ENCODE peak calls at places on chromosomes 1 and 21, in five cellular contexts. D, L, W, M and Q are unnamed samples.

GRCh38 chr21:43818685-43819084 is 29.3 kb downstream of the RRP1 start:
- DNase-seq in D (no peak), L (no peak), W (no peak), M (no peak), Q (no peak)

GRCh38 chr1:220451541-220451940 is 76.4 kb upstream of the MARK1 start:
- DNase-seq in D (no peak), L (no peak), W (no peak), M (no peak), Q (no peak)

GRCh38 chr1:192474080-192474683 is 101.4 kb upstream of the RGS1 start:
- DNase-seq in D (no peak), L (no peak), W (no peak), M (no peak), Q (no peak)

GRCh38 chr1:7754234-7754633 is 16.9 kb upstream of the VAMP3 start:
- DNase-seq in D (no peak), L (no peak), W (no peak), M (no peak), Q (no peak)

GRCh38 chr1:67803380-67804279 is 29.6 kb downstream of the GNG12 start:
- DNase-seq in D (no peak), L (no peak), W (peak), M (no peak), Q (no peak)

GRCh38 chr1:221829327-221830011 is 87.6 kb upstream of the DUSP10 start:
- DNase-seq in D (no peak), L (no peak), W (peak), M (no peak), Q (no peak)

GRCh38 chr1:17167783-17168479 is 37.0 kb upstream of the PADI1 start:
- DNase-seq in D (no peak), L (no peak), W (no peak), M (no peak), Q (no peak)

GRCh38 chr21:45557611-45558043 is 15.4 kb upstream of the SLC19A1 start:
- DNase-seq in D (no peak), L (no peak), W (no peak), M (no peak), Q (no peak)